ENCODE peak calls at places on chromosomes 4 and X, in seven cellular contexts. C is IMR-90, K is H9, A is mesendoderm, Q is H1, V is mesenchymal stem cell, M is trophoblast cell. J is an unnamed sample. For H3K4me1, the result is how much of the 10 kb centered on the place peaks cover.

GRCh38 chr4:74674750-74675149 is 119.6 kb downstream of the BTC start:
- DNase-seq in K (no peak), A (peak), V (no peak), C (no peak), Q (no peak), M (no peak), J (no peak)

GRCh38 chr4:92387459-92388069 is 83.8 kb downstream of the GRID2 start:
- DNase-seq in V (peak), C (peak), K (no peak), Q (peak), A (peak), M (peak), J (peak)

GRCh38 chrX:75986980-75987379 is 185.9 kb upstream of the PBDC1 start:
- DNase-seq in K (no peak), M (no peak), A (peak), C (no peak), V (no peak), Q (no peak), J (no peak)

GRCh38 chr4:1776521-1777161 is 16.5 kb upstream of the FGFR3 start:
- DNase-seq in M (no peak), A (no peak), Q (no peak), V (no peak), C (no peak), K (no peak), J (no peak)

GRCh38 chr4:163603246-163603645 is 108.8 kb downstream of the TMA16 start:
- DNase-seq in A (no peak), Q (no peak), V (no peak), M (no peak), K (no peak), C (peak), J (no peak)

GRCh38 chrX:48021026-48021900 is 14.5 kb downstream of the SPACA5 start:
- DNase-seq in V (peak), C (peak), Q (no peak), A (peak), M (peak), K (peak), J (peak)

GRCh38 chr4:7876096-7876993 is 63.3 kb downstream of the AFAP1 start:
- DNase-seq in C (peak), A (peak), K (peak), V (peak), M (peak), Q (no peak), J (no peak)

GRCh38 chr4:21415728-21416127 is 532.8 kb downstream of the KCNIP4 start:
- DNase-seq in K (no peak), Q (no peak), C (no peak), A (no peak), V (no peak), M (no peak), J (no peak)

GRCh38 chrX:136273986-136274385 is 22.8 kb upstream of the MAP7D3 start:
- DNase-seq in Q (no peak), A (no peak), V (no peak), M (no peak), K (no peak), C (no peak), J (no peak)

GRCh38 chrX:18075603-18076002 is 145.1 kb downstream of the BEND2 start:
- DNase-seq in V (no peak), C (no peak), A (peak), K (no peak), M (no peak), Q (no peak), J (no peak)

GRCh38 chr4:124953059-124953850 is 240.7 kb upstream of the ANKRD50 start:
- DNase-seq in V (peak), C (peak), K (no peak), A (no peak), Q (no peak), M (no peak), J (no peak)

GRCh38 chr4:122826596-122827257 is at the start of gene FGF2:
- DNase-seq in C (peak), M (no peak), K (peak), A (peak), Q (peak), V (peak), J (peak)

GRCh38 chr4:22991576-22991975 is 298.8 kb downstream of the GBA3 start:
- DNase-seq in Q (no peak), A (no peak), M (no peak), C (no peak), V (no peak), K (no peak), J (no peak)

GRCh38 chr4:22987861-22988260 is 295.1 kb downstream of the GBA3 start:
- DNase-seq in M (no peak), V (peak), K (no peak), Q (no peak), A (no peak), C (peak), J (no peak)

GRCh38 chr4:22986262-22986661 is 293.5 kb downstream of the GBA3 start:
- DNase-seq in M (no peak), A (no peak), C (no peak), K (no peak), Q (no peak), V (no peak), J (no peak)

GRCh38 chr4:22986881-22987280 is 294.1 kb downstream of the GBA3 start:
- DNase-seq in A (no peak), K (no peak), M (no peak), V (no peak), Q (no peak), C (no peak), J (no peak)

GRCh38 chr4:22988526-22988925 is 295.8 kb downstream of the GBA3 start:
- DNase-seq in C (no peak), A (no peak), V (no peak), K (no peak), Q (no peak), M (no peak), J (no peak)
- H3K18ac ChIP-seq in C (no peak), A (no peak), V (no peak), K (no peak), Q (no peak), M (no peak), J (no peak)

DNA sequence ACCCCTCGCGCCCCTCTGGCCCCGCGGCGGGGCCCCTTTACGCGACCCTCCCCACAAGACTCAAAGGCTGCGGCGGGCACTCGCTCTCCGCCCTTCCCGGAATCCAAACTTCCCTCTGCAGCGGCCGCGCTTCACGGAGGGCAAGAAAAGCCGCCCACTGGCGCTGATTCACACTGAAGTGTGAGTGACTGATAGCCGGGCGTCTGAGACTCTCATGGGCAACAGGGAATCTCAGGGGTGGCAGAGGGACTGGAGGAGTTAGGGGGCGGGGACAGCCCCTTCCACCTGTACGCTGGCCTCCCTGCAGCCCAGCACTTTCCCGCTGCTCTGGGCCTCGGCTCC is 664 bp downstream of the SH3BP2 start:
- DNase-seq in M (peak), C (peak), Q (no peak), V (peak), K (peak), A (peak), J (no peak)
- H3K4me1 ChIP-seq in M (under half), C (under half), Q (under half), V (half or more), K (under half), A (under half), J (under half)

GRCh38 chrX:50812995-50813842 is 775 bp downstream of the SHROOM4 start:
- DNase-seq in A (peak), Q (no peak), C (peak), K (peak), M (peak), V (peak), J (peak)
- H3K9ac ChIP-seq in A (peak), Q (no peak), C (peak), K (peak), M (peak), V (peak), J (peak)

DNA sequence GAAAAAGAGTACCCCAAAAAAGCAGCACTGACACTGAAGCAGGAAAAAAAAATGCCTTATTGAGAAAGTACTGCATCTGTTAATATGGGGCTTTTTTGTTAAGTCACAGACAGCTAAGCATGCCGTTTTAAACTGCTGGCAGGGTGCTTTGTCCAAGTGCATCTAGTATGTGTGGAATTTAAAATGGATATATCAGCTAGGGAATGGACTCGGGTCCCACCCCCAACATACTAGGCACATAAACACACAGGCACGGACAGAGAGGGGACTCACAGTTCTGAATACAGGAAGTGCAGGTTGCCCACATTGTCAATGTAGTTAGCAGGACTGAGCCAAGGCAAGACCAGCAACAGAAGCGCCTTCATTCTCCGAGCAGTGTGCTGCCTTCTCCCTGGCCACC is 33.7 kb downstream of the LNX1 start:
- DNase-seq in K (no peak), A (no peak), Q (no peak), M (no peak), C (no peak), V (no peak), J (no peak)
- H3K18ac ChIP-seq in K (no peak), A (no peak), Q (no peak), M (no peak), C (peak), V (peak), J (peak)

DNA sequence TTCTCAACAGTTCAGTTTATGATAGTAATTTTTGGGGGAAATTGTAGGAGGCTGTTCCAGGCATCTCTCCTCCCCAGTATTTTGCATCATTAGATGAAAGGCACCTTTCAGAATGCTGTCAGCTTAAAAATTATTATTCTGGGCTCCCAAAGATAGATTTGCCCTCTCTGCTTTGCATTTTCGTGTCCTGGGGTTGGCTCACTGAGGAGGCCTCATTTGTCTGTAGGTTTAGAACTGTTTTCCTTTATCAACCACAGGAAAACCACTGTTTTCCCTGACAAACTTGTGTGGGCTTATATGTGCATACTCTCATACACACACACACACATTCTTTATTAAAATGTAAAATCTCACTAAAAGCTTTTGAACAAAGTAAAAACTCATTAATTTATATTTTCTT is 197.2 kb upstream of the VCX3A start:
- DNase-seq in K (no peak), A (no peak), Q (no peak), V (no peak), M (no peak), C (no peak), J (no peak)
- H3K4me1 ChIP-seq in K (under half), A (under half), Q (under half), V (under half), M (under half), C (under half), J (under half)

GRCh38 chr4:4386296-4386735 is 586 bp upstream of the NSG1 start:
- DNase-seq in A (no peak), C (no peak), V (peak), M (peak), K (peak), Q (no peak), J (no peak)

GRCh38 chr4:4386736-4387392 is at the start of gene NSG1:
- DNase-seq in C (peak), M (peak), V (peak), A (no peak), Q (no peak), K (no peak), J (peak)

GRCh38 chr4:4388836-4389575 is 2.1 kb downstream of the NSG1 start:
- DNase-seq in C (no peak), A (no peak), V (no peak), K (no peak), M (no peak), Q (no peak), J (no peak)

GRCh38 chr4:4388418-4388817 is 1.5 kb downstream of the NSG1 start:
- DNase-seq in C (no peak), M (no peak), A (no peak), K (no peak), Q (no peak), V (no peak), J (no peak)

DNA sequence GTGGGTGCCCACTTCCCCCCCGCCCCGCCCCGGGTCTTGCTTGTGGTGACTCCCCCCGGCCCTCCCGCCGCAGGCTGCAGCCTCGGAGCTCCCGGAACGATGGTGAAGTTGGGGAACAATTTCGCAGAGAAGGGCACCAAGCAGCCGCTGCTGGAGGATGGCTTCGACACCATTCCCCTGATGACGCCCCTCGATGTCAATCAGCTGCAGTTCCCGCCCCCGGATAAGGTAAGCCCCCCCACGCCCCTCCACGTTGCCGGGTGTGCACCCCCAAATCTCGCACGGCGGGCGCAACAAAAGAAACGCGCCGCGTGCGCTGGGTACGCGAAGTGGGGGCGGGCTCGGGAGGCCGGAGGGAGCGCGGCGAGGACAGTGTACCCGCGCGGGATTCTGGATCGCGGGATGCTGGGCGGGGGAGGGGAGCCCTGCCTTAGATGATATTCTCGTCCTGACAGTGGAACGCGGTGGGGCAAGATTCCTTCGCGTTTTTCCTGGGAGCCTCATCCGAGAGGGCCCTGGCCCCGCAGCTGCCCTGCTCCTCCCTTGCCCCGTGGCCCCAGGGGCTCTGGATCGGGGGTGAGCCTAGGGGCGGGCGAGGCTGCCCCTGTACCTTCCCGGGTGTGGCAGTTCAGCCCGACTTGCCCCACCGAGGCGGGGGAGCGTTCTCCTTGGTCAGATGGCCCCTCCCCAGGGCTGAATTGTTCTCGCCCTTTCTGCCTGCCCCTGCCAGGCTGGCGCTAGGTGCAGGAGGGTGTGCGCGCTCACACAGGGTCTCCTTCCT is 819 bp downstream of the NSG1 start:
- DNase-seq in C (no peak), V (peak), M (peak), A (no peak), Q (no peak), K (no peak), J (no peak)
- H3K9ac ChIP-seq in C (no peak), V (no peak), M (peak), A (no peak), Q (no peak), K (no peak), J (peak)

GRCh38 chr4:88981993-88982392 is 75.0 kb downstream of the FAM13A start:
- DNase-seq in A (no peak), C (no peak), K (no peak), V (no peak), M (no peak), Q (no peak), J (no peak)
- H3K18ac ChIP-seq in A (no peak), C (no peak), K (no peak), V (no peak), M (no peak), Q (no peak), J (no peak)

GRCh38 chr4:88619973-88620372 is 27.7 kb downstream of the HERC3 start:
- DNase-seq in C (peak), Q (no peak), A (no peak), K (no peak), M (no peak), V (peak), J (no peak)
- H3K4me1 ChIP-seq in C (under half), Q (under half), A (under half), K (under half), M (under half), V (under half), J (under half)

GRCh38 chr4:88143504-88143903 is 14.9 kb downstream of the ABCG2 start:
- DNase-seq in Q (no peak), K (no peak), A (peak), V (peak), M (peak), C (peak), J (no peak)

GRCh38 chr4:88144866-88145300 is 13.6 kb downstream of the ABCG2 start:
- DNase-seq in Q (no peak), M (peak), K (no peak), C (no peak), A (peak), V (peak), J (no peak)

GRCh38 chr4:88147799-88148217 is 10.6 kb downstream of the ABCG2 start:
- DNase-seq in K (no peak), V (peak), M (peak), C (no peak), A (peak), Q (no peak), J (no peak)

GRCh38 chr4:88146891-88147290 is 11.5 kb downstream of the ABCG2 start:
- DNase-seq in V (no peak), Q (no peak), A (peak), C (no peak), M (peak), K (no peak), J (no peak)

GRCh38 chr4:88144048-88144447 is 14.4 kb downstream of the ABCG2 start:
- DNase-seq in A (peak), K (no peak), C (no peak), V (no peak), M (peak), Q (peak), J (no peak)
- H3K9ac ChIP-seq in A (no peak), K (no peak), C (no peak), V (no peak), M (no peak), Q (no peak), J (no peak)

J was measured in neuronal stem cell.